ENCODE peak calls at places on chromosomes 7 and 10, in eight cellular contexts. W is upper lobe of left lung, Z is HCT116, D is Panc1, M is HepG2, Y is K562, U is GM12878, G is GM23338. H is an unnamed sample.

GRCh38 chr10:72328829-72329204 is 25.9 kb downstream of the DNAJB12 start:
- ATAC-seq in W (no peak), Z (no peak), D (peak; percentile 13), M (peak; percentile 3), Y (peak; percentile 16), U (peak; percentile 3), G (no peak), H (no peak)

GRCh38 chr10:78336402-78336791 is 302.7 kb downstream of the RPS24 start:
- ATAC-seq in W (peak; percentile 16), Z (no peak), D (peak; percentile 31), M (no peak), Y (no peak), U (no peak), G (no peak), H (no peak)

GRCh38 chr10:84270708-84271107 is 25.9 kb downstream of the RGR start:
- ATAC-seq in W (peak; percentile 28), Z (no peak), D (no peak), M (no peak), Y (no peak), U (no peak), G (no peak), H (no peak)

GRCh38 chr7:81676105-81676811 is 93.6 kb downstream of the HGF start:
- ATAC-seq in W (no peak), Z (no peak), D (no peak), M (no peak), Y (no peak), U (peak; percentile 47), G (no peak), H (no peak)

GRCh38 chr10:94533027-94533426 is 12.6 kb upstream of the HELLS start:
- ATAC-seq in W (no peak), Z (no peak), D (no peak), M (no peak), Y (no peak), U (no peak), G (no peak), H (no peak)

GRCh38 chr10:122338609-122339441 is 35.7 kb upstream of the PLEKHA1 start:
- ATAC-seq in W (no peak), Z (no peak), D (peak; percentile 19), M (no peak), Y (no peak), U (no peak), G (no peak), H (no peak)

GRCh38 chr7:152140067-152140466 is 114.6 kb downstream of the GALNT11 start:
- ATAC-seq in W (no peak), Z (no peak), D (no peak), M (no peak), Y (no peak), U (no peak), G (no peak), H (no peak)

GRCh38 chr10:68121020-68121743 is 11.9 kb downstream of the MYPN start:
- ATAC-seq in W (peak; percentile 64), Z (no peak), D (no peak), M (no peak), Y (peak; percentile 66), U (no peak), G (no peak), H (no peak)

GRCh38 chr7:41415051-41415450 is 287.8 kb downstream of the INHBA start:
- ATAC-seq in W (no peak), Z (no peak), D (no peak), M (no peak), Y (no peak), U (no peak), G (no peak), H (no peak)

GRCh38 chr10:34580643-34581042 is 234.5 kb downstream of the PARD3 start:
- ATAC-seq in W (no peak), Z (no peak), D (no peak), M (no peak), Y (no peak), U (peak; percentile 48), G (no peak), H (no peak)

GRCh38 chr10:117545141-117546019 is 2.8 kb downstream of the EMX2 start:
- ATAC-seq in W (no peak), Z (no peak), D (no peak), M (peak; percentile 50), Y (no peak), U (no peak), G (peak; percentile 4), H (no peak)

GRCh38 chr7:95599069-95599468 is 2.8 kb upstream of the PDK4 start:
- ATAC-seq in W (no peak), Z (no peak), D (no peak), M (no peak), Y (no peak), U (no peak), G (no peak), H (no peak)

GRCh38 chr7:51611937-51612336 is 295.3 kb upstream of the COBL start:
- ATAC-seq in W (peak; percentile 10), Z (no peak), D (no peak), M (no peak), Y (no peak), U (no peak), G (peak; percentile 30), H (peak; percentile 44)

GRCh38 chr7:54292171-54292925 is 249.8 kb upstream of the VSTM2A start:
- ATAC-seq in W (no peak), Z (no peak), D (no peak), M (no peak), Y (no peak), U (no peak), G (peak; percentile 100), H (no peak)

GRCh38 chr7:94396044-94396443 is 1.3 kb downstream of the COL1A2 start:
- ATAC-seq in W (peak; percentile 56), Z (peak; percentile 34), D (no peak), M (no peak), Y (peak; percentile 80), U (no peak), G (no peak), H (peak; percentile 49)

GRCh38 chr10:52215745-52216361 is 98.2 kb upstream of the DKK1 start:
- ATAC-seq in W (peak; percentile 83), Z (peak; percentile 69), D (peak; percentile 92), M (peak; percentile 71), Y (peak; percentile 83), U (peak; percentile 91), G (no peak), H (peak; percentile 22)

GRCh38 chr10:11035318-11035920 is 17.7 kb downstream of the CELF2 start:
- ATAC-seq in W (peak; percentile 84), Z (no peak), D (no peak), M (no peak), Y (no peak), U (no peak), G (peak; percentile 80), H (peak; percentile 79)
- TF ChIP-seq POLR2AphosphoS5 in W (no peak), Z (no peak), D (no peak), M (no peak), Y (no peak), U (no peak), G (no peak), H (peak; percentile 36)

GRCh38 chr10:90813592-90814365 is 44.1 kb downstream of the HTR7 start:
- ATAC-seq in W (no peak), Z (no peak), D (no peak), M (no peak), Y (no peak), U (no peak), G (no peak), H (no peak)
- TF ChIP-seq POLR2AphosphoS5 in W (no peak), Z (no peak), D (no peak), M (no peak), Y (no peak), U (no peak), G (no peak), H (no peak)

GRCh38 chr10:70887804-70888800 is at the start of gene PCBD1:
- ATAC-seq in W (peak; percentile 94), Z (peak; percentile 83), D (peak; percentile 93), M (peak; percentile 90), Y (peak; percentile 95), U (peak; percentile 93), G (peak; percentile 76), H (peak; percentile 90)
- TF ChIP-seq POLR2AphosphoS5 in W (peak; percentile 35), Z (peak; percentile 76), D (no peak), M (peak; percentile 62), Y (no peak), U (no peak), G (no peak), H (peak; percentile 47)

DNA sequence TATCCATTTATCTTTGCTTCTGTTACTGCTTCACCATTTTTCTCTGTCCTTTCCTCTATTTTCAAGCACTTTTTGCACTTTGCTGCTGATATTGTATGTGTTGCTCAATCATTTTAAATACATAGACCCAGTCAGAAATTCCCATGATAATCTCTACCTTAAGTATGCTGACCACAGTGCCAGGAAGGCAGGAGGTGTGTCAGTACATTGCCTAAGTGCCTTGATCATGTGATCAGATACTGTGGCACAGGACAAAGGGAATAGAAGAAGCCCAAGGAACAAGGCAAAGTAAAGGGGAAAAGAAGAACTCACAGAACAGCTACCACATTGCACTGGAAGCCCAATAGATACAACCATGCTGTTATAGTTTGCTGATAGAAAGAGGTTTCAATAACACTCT is 53.7 kb upstream of the CD36 start:
- ATAC-seq in W (peak; percentile 52), Z (peak; percentile 50), D (no peak), M (no peak), Y (no peak), U (no peak), G (peak; percentile 36), H (no peak)
- TF ChIP-seq POLR2AphosphoS5 in W (peak; percentile 49), Z (no peak), D (no peak), M (no peak), Y (no peak), U (no peak), G (no peak), H (no peak)